ENCODE peak calls at places on chromosomes 2 and 18, in six cellular contexts. Z is GM23248, B is keratinocyte, D is right cardiac atrium, A is Panc1, M is psoas muscle. J is an unnamed sample.
A peak's percentile ranks its signal among the peaks of the same experiment; 100 is the strongest.

GRCh38 chr18:56711706-56712445 is 60.7 kb downstream of the WDR7 start:
- DNase-seq in D (no peak), M (no peak), B (no peak), A (no peak), Z (peak; percentile 42), J (peak; percentile 30)

GRCh38 chr18:52615943-52616342 is 275.9 kb downstream of the DCC start:
- DNase-seq in B (no peak), Z (no peak), M (no peak), A (no peak), D (no peak), J (no peak)

GRCh38 chr2:185291035-185291647 is 447.5 kb upstream of the FSIP2 start:
- DNase-seq in M (no peak), Z (peak; percentile 62), D (peak; percentile 31), B (no peak), A (peak; percentile 12), J (peak; percentile 22)

GRCh38 chr2:33521791-33522281 is 45.4 kb downstream of the RASGRP3 start:
- DNase-seq in Z (peak; percentile 73), M (no peak), B (no peak), D (peak; percentile 29), A (no peak), J (peak; percentile 92)

GRCh38 chr2:65031341-65032015 is 24.7 kb upstream of the CEP68 start:
- DNase-seq in B (no peak), M (no peak), A (no peak), Z (no peak), D (no peak), J (no peak)

GRCh38 chr2:143140864-143141637 is 11.8 kb downstream of the ARHGAP15 start:
- DNase-seq in Z (no peak), B (no peak), D (no peak), M (no peak), A (no peak), J (no peak)

GRCh38 chr2:101864426-101864825 is 127.3 kb upstream of the IL1R2 start:
- DNase-seq in D (no peak), B (no peak), Z (no peak), A (no peak), M (no peak), J (no peak)

GRCh38 chr2:10356459-10356851 is 53.8 kb downstream of the HPCAL1 start:
- DNase-seq in B (no peak), M (no peak), D (no peak), A (no peak), Z (no peak), J (no peak)

GRCh38 chr2:120230515-120231471 is 7.6 kb upstream of the TMEM185B start:
- DNase-seq in B (no peak), Z (no peak), A (no peak), M (no peak), D (no peak), J (no peak)

GRCh38 chr2:68190991-68191731 is 33.5 kb downstream of the PNO1 start:
- DNase-seq in D (no peak), Z (peak; percentile 86), M (no peak), A (peak; percentile 80), B (no peak), J (peak; percentile 65)

GRCh38 chr18:41077076-41077475 is 878.0 kb upstream of the PIK3C3 start:
- DNase-seq in A (no peak), Z (no peak), M (no peak), D (no peak), B (no peak), J (no peak)

GRCh38 chr2:54063967-54064535 is 51.4 kb upstream of the ACYP2 start:
- DNase-seq in D (no peak), A (no peak), B (no peak), M (no peak), Z (no peak), J (no peak)

GRCh38 chr18:22609642-22610041 is 191.9 kb upstream of the CTAGE1 start:
- DNase-seq in D (peak; percentile 81), M (peak; percentile 25), B (no peak), A (no peak), Z (peak; percentile 23), J (no peak)

GRCh38 chr2:237466266-237466665 is 20.8 kb upstream of the MLPH start:
- DNase-seq in D (no peak), A (no peak), B (no peak), M (no peak), Z (no peak), J (peak; percentile 65)

GRCh38 chr2:34373586-34374233 is 774.6 kb upstream of the FAM98A start:
- DNase-seq in D (no peak), A (no peak), B (no peak), M (no peak), Z (no peak), J (no peak)

GRCh38 chr2:129277611-129278010 is 701.9 kb upstream of the RAB6C start:
- DNase-seq in B (no peak), A (no peak), M (no peak), Z (no peak), D (no peak), J (no peak)

GRCh38 chr2:190869721-190870120 is 10.9 kb upstream of the GLS start:
- DNase-seq in Z (no peak), D (no peak), A (no peak), M (no peak), B (no peak), J (no peak)

GRCh38 chr2:180101846-180102245 is 94.7 kb upstream of the CWC22 start:
- DNase-seq in D (no peak), Z (peak; percentile 6), M (no peak), A (no peak), B (no peak), J (no peak)

GRCh38 chr2:54176577-54176976 is 61.2 kb downstream of the ACYP2 start:
- DNase-seq in A (no peak), D (peak; percentile 54), Z (peak; percentile 66), M (peak; percentile 46), B (no peak), J (peak; percentile 5)

GRCh38 chr2:158486970-158487325 is 30.2 kb downstream of the PKP4 start:
- DNase-seq in M (no peak), B (no peak), Z (peak; percentile 69), A (no peak), D (no peak), J (no peak)

GRCh38 chr2:227376911-227377396 is 2.2 kb downstream of the TM4SF20 start:
- DNase-seq in Z (peak; percentile 70), B (no peak), A (no peak), D (no peak), M (no peak), J (no peak)

GRCh38 chr2:20635698-20636584 is 15.0 kb downstream of the HS1BP3 start:
- DNase-seq in A (no peak), Z (peak; percentile 92), M (peak; percentile 87), D (peak; percentile 88), B (no peak), J (no peak)

GRCh38 chr2:108921096-108922030 is 67.7 kb downstream of the EDAR start:
- DNase-seq in D (no peak), M (no peak), Z (no peak), B (no peak), A (no peak), J (no peak)

GRCh38 chr2:238908960-238909951 is 61.4 kb downstream of the TWIST2 start:
- DNase-seq in A (no peak), Z (peak; percentile 78), B (peak; percentile 57), D (peak; percentile 79), M (peak; percentile 57), J (peak; percentile 66)

GRCh38 chr2:216426938-216427337 is 14.7 kb downstream of the SMARCAL1 start:
- DNase-seq in M (no peak), B (no peak), D (no peak), Z (peak; percentile 84), A (no peak), J (peak; percentile 21)

GRCh38 chr2:201768918-201769317 is 11.8 kb downstream of the ALS2 start:
- DNase-seq in D (no peak), Z (peak; percentile 57), B (no peak), M (no peak), A (no peak), J (no peak)

GRCh38 chr2:194002699-194003368 is 1654.2 kb upstream of the SLC39A10 start:
- DNase-seq in A (no peak), Z (no peak), D (no peak), M (peak; percentile 10), B (no peak), J (no peak)

GRCh38 chr2:43787895-43788294 is 14.1 kb downstream of the DYNC2LI1 start:
- DNase-seq in Z (peak; percentile 10), A (no peak), B (no peak), D (no peak), M (no peak), J (no peak)

GRCh38 chr2:164558450-164558849 is 62.8 kb downstream of the GRB14 start:
- DNase-seq in D (no peak), M (no peak), A (no peak), B (no peak), Z (no peak), J (peak; percentile 11)

GRCh38 chr2:192146069-192147006 is 48.4 kb downstream of the TMEFF2 start:
- DNase-seq in M (no peak), Z (peak; percentile 88), B (no peak), A (no peak), D (no peak), J (peak; percentile 56)

GRCh38 chr18:55096261-55097026 is 137.2 kb upstream of the CCDC68 start:
- DNase-seq in D (peak; percentile 18), Z (peak; percentile 79), B (peak; percentile 4), M (no peak), A (no peak), J (no peak)

GRCh38 chr2:160253440-160254296 is 53.6 kb upstream of the ITGB6 start:
- DNase-seq in A (no peak), Z (peak; percentile 68), M (no peak), D (no peak), B (no peak), J (peak; percentile 60)

GRCh38 chr2:45992021-45992745 is 305.0 kb upstream of the EPAS1 start:
- DNase-seq in M (peak; percentile 78), A (no peak), B (no peak), D (peak; percentile 75), Z (peak; percentile 93), J (no peak)

GRCh38 chr2:88868861-88869260 is 177.4 kb downstream of the RPIA start:
- DNase-seq in D (no peak), A (no peak), M (no peak), B (no peak), Z (no peak), J (no peak)
- H3K4me3 ChIP-seq in D (no peak overlapping the region), A (no peak overlapping the region), M (no peak overlapping the region), B (no peak overlapping the region), Z (no peak overlapping the region), J (no peak overlapping the region)

DNA sequence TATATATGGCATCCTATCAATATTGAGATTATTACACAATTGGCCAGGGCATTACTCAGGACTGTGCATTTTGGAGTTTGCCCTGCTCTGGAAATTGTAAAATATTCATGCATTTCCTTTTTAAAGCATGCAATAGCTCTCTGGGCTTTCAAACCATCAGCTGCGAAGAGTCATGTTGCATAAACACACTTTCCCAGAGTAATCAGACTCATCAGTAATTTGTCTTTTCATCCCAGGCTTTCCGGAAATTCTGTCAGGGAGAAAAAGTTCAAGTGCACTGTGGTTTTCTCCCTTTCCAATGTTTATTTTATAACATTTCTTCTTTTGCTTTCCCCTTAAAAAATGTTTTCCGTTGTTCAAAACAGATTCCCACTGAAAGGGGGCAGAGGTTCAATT is 38.9 kb upstream of the FHL2 start:
- DNase-seq in M (no peak), A (no peak), B (no peak), D (no peak), Z (peak; percentile 50), J (no peak)
- H3K4me3 ChIP-seq in M (peak overlapping the region; percentile 26), A (peak overlapping the region; percentile 25), B (no peak overlapping the region), D (peak overlapping the region; percentile 65), Z (no peak overlapping the region), J (no peak overlapping the region)

GRCh38 chr2:50347355-50348044 is 684.4 kb downstream of the NRXN1 start:
- DNase-seq in Z (peak; percentile 1), B (no peak), D (no peak), M (no peak), A (no peak), J (no peak)
- H3K4me3 ChIP-seq in Z (no peak overlapping the region), B (no peak overlapping the region), D (peak overlapping the region; percentile 42), M (no peak overlapping the region), A (no peak overlapping the region), J (peak overlapping the region; percentile 12)

GRCh38 chr2:71531522-71532047 is 78.2 kb downstream of the DYSF start:
- DNase-seq in Z (peak; percentile 64), B (peak; percentile 86), D (no peak), A (no peak), M (no peak), J (no peak)
- H3K4me3 ChIP-seq in Z (no peak overlapping the region), B (no peak overlapping the region), D (no peak overlapping the region), A (no peak overlapping the region), M (no peak overlapping the region), J (no peak overlapping the region)